ENCODE peak calls at places on chromosomes 12 and 14, in seven cellular contexts. Y is SHP77; V is Calu3; Q is T-cell; T is skeletal muscle cell; X is activated T-cell treated with anti-CD3 and anti-CD28 coated beads, Interleukin-2, amount 50 U/mL, for 1 hour; Z is T-helper 1 cell. U is an unnamed sample.

GRCh38 chr12:86697916-86698315 is 441.7 kb upstream of the MGAT4C start:
- DNase-seq in V (no peak), X (no peak), Q (no peak), T (no peak), Z (no peak), Y (no peak), U (no peak)

GRCh38 chr14:75885829-75886228 is 96.0 kb downstream of the TGFB3 start:
- DNase-seq in Q (no peak), T (no peak), Y (no peak), X (no peak), Z (no peak), V (no peak), U (no peak)

GRCh38 chr14:67680941-67681340 is 6.5 kb upstream of the VTI1B start:
- DNase-seq in V (no peak), Z (no peak), X (no peak), Q (no peak), Y (no peak), T (no peak), U (no peak)

GRCh38 chr12:47989023-47989417 is 15.3 kb downstream of the COL2A1 start:
- DNase-seq in Q (no peak), Z (no peak), Y (no peak), T (no peak), V (no peak), X (no peak), U (no peak)

GRCh38 chr12:127761880-127762279 is 505.1 kb upstream of the TMEM132C start:
- DNase-seq in Z (no peak), X (no peak), V (no peak), Q (no peak), T (no peak), Y (peak), U (no peak)

GRCh38 chr12:6065872-6066217 is 58.6 kb downstream of the VWF start:
- DNase-seq in X (no peak), Q (no peak), V (no peak), T (no peak), Z (no peak), Y (no peak), U (no peak)

GRCh38 chr14:42374332-42374731 is 767.7 kb downstream of the LRFN5 start:
- DNase-seq in V (no peak), Y (no peak), Z (no peak), X (no peak), T (no peak), Q (no peak), U (no peak)

GRCh38 chr12:24537241-24537860 is 411.6 kb downstream of the BCAT1 start:
- DNase-seq in Z (no peak), X (no peak), V (no peak), Y (no peak), Q (no peak), T (no peak), U (no peak)

GRCh38 chr14:106872619-106873446 is 1346.5 kb downstream of the TMEM121 start:
- DNase-seq in X (peak), T (no peak), Y (peak), V (peak), Q (peak), Z (peak), U (peak)

GRCh38 chr12:108733132-108733531 is 1.8 kb upstream of the CORO1C start:
- DNase-seq in Z (no peak), V (no peak), Q (no peak), T (no peak), X (no peak), Y (no peak), U (no peak)

GRCh38 chr12:107992870-107993451 is 136.1 kb upstream of the WSCD2 start:
- DNase-seq in Y (peak), Q (no peak), Z (no peak), X (no peak), T (no peak), V (peak), U (no peak)

GRCh38 chr12:24903305-24904088 is 45.4 kb downstream of the BCAT1 start:
- DNase-seq in Z (no peak), X (no peak), Q (no peak), V (no peak), T (no peak), Y (no peak), U (no peak)

GRCh38 chr12:116687888-116688287 is 50.0 kb downstream of the SPRING1 start:
- DNase-seq in T (no peak), V (peak), Z (no peak), Y (peak), Q (peak), X (peak), U (no peak)

GRCh38 chr14:102772781-102773570 is 4.3 kb upstream of the TRAF3 start:
- DNase-seq in V (peak), X (no peak), T (no peak), Z (no peak), Y (peak), Q (no peak), U (no peak)